ENCODE peak calls at places on chromosomes 3 and 15, in four cellular contexts. Z is HepG2, T is H1, V is GM12878. I is an unnamed sample.

GRCh38 chr3:43001094-43001553 is 22.0 kb downstream of the GASK1A start:
- DNase-seq in Z (peak; percentile 77), T (no peak), V (no peak), I (no peak)

GRCh38 chr3:192128922-192129321 is 598.4 kb downstream of the FGF12 start:
- DNase-seq in Z (peak; percentile 5), T (no peak), V (peak; percentile 44), I (no peak)

GRCh38 chr3:149134560-149134959 is 5.1 kb downstream of the HPS3 start:
- DNase-seq in Z (no peak), T (no peak), V (no peak), I (no peak)

GRCh38 chr15:96138985-96139384 is 191.5 kb upstream of the NR2F2 start:
- DNase-seq in Z (no peak), T (no peak), V (no peak), I (no peak)

GRCh38 chr15:57675481-57676181 is 30.9 kb upstream of the POLR2M start:
- DNase-seq in Z (peak; percentile 21), T (no peak), V (no peak), I (no peak)

GRCh38 chr3:73568371-73568862 is 56.3 kb downstream of the PDZRN3 start:
- DNase-seq in Z (no peak), T (no peak), V (no peak), I (no peak)

GRCh38 chr3:23002846-23003800 is 200.0 kb upstream of the UBE2E2 start:
- DNase-seq in Z (no peak), T (no peak), V (no peak), I (no peak)

GRCh38 chr15:60994842-60995495 is 234.1 kb downstream of the RORA start:
- DNase-seq in Z (no peak), T (no peak), V (no peak), I (no peak)

GRCh38 chr3:148175215-148175614 is 522.5 kb upstream of the AGTR1 start:
- DNase-seq in Z (no peak), T (no peak), V (no peak), I (no peak)

GRCh38 chr15:95174281-95174680 is 942.9 kb downstream of the MCTP2 start:
- DNase-seq in Z (no peak), T (no peak), V (no peak), I (no peak)

GRCh38 chr15:99842071-99842470 is 108.8 kb upstream of the LYSMD4 start:
- DNase-seq in Z (no peak), T (no peak), V (no peak), I (no peak)

GRCh38 chr3:190585771-190586630 is 72.1 kb downstream of the IL1RAP start:
- DNase-seq in Z (peak; percentile 60), T (peak; percentile 43), V (no peak), I (peak; percentile 7)

GRCh38 chr3:18438586-18438985 is 13.4 kb upstream of the SATB1 start:
- DNase-seq in Z (no peak), T (no peak), V (no peak), I (no peak)

GRCh38 chr3:138364356-138365252 is 16.2 kb downstream of the MRAS start:
- DNase-seq in Z (no peak), T (no peak), V (no peak), I (no peak)

GRCh38 chr3:155416500-155417118 is 123.1 kb upstream of the STRIT1 start:
- DNase-seq in Z (no peak), T (no peak), V (no peak), I (no peak)

GRCh38 chr3:183540501-183541234 is 14.8 kb downstream of the KLHL6 start:
- DNase-seq in Z (no peak), T (no peak), V (no peak), I (no peak)

GRCh38 chr3:177452487-177452886 is 255.2 kb upstream of the TBL1XR1 start:
- DNase-seq in Z (no peak), T (no peak), V (no peak), I (no peak)

GRCh38 chr3:29914861-29915524 is 634.1 kb downstream of the RBMS3 start:
- DNase-seq in Z (no peak), T (no peak), V (no peak), I (no peak)

GRCh38 chr3:49668414-49668797 is 5.7 kb upstream of the APEH start:
- DNase-seq in Z (peak; percentile 76), T (no peak), V (no peak), I (no peak)

GRCh38 chr3:63964287-63965073 is 52.3 kb upstream of the SCAANT1 start:
- DNase-seq in Z (no peak), T (no peak), V (no peak), I (no peak)

GRCh38 chr3:175270199-175270837 is 411.2 kb downstream of the NAALADL2 start:
- DNase-seq in Z (no peak), T (no peak), V (no peak), I (peak; percentile 34)

GRCh38 chr15:88648357-88649214 is 9.8 kb downstream of the ISG20 start:
- DNase-seq in Z (no peak), T (no peak), V (no peak), I (peak; percentile 29)

GRCh38 chr15:60635507-60636352 is 156.8 kb upstream of the ICE2 start:
- DNase-seq in Z (no peak), T (no peak), V (peak; percentile 79), I (no peak)

GRCh38 chr3:66211779-66212178 is 9.0 kb upstream of the SLC25A26 start:
- DNase-seq in Z (no peak), T (no peak), V (no peak), I (no peak)

GRCh38 chr3:158789592-158789991 is 12.3 kb upstream of the MFSD1 start:
- DNase-seq in Z (peak; percentile 43), T (no peak), V (no peak), I (peak; percentile 20)

GRCh38 chr3:30146978-30147377 is 459.4 kb upstream of the TGFBR2 start:
- DNase-seq in Z (peak; percentile 9), T (no peak), V (no peak), I (no peak)

GRCh38 chr15:99098991-99099390 is 5.9 kb upstream of the SYNM start:
- DNase-seq in Z (no peak), T (no peak), V (no peak), I (no peak)

GRCh38 chr3:9862391-9863235 is 17.4 kb downstream of the CIDEC start:
- DNase-seq in Z (peak; percentile 74), T (no peak), V (no peak), I (peak; percentile 53)

GRCh38 chr3:43872901-43873300 is 182.2 kb downstream of the ABHD5 start:
- DNase-seq in Z (no peak), T (no peak), V (no peak), I (no peak)

GRCh38 chr3:11514191-11514770 is 129.4 kb downstream of the VGLL4 start:
- DNase-seq in Z (peak; percentile 54), T (no peak), V (no peak), I (no peak)

GRCh38 chr3:147941984-147942383 is 532.8 kb downstream of the ZIC1 start:
- DNase-seq in Z (no peak), T (no peak), V (no peak), I (no peak)

GRCh38 chr15:81575436-81576123 is 201.6 kb upstream of the TMC3 start:
- DNase-seq in Z (no peak), T (no peak), V (no peak), I (no peak)

GRCh38 chr15:51126842-51127241 is 32.1 kb upstream of the TNFAIP8L3 start:
- DNase-seq in Z (no peak), T (no peak), V (no peak), I (no peak)

GRCh38 chr15:77786956-77787355 is 154.2 kb upstream of the LINGO1 start:
- DNase-seq in Z (no peak), T (no peak), V (no peak), I (no peak)

DNA sequence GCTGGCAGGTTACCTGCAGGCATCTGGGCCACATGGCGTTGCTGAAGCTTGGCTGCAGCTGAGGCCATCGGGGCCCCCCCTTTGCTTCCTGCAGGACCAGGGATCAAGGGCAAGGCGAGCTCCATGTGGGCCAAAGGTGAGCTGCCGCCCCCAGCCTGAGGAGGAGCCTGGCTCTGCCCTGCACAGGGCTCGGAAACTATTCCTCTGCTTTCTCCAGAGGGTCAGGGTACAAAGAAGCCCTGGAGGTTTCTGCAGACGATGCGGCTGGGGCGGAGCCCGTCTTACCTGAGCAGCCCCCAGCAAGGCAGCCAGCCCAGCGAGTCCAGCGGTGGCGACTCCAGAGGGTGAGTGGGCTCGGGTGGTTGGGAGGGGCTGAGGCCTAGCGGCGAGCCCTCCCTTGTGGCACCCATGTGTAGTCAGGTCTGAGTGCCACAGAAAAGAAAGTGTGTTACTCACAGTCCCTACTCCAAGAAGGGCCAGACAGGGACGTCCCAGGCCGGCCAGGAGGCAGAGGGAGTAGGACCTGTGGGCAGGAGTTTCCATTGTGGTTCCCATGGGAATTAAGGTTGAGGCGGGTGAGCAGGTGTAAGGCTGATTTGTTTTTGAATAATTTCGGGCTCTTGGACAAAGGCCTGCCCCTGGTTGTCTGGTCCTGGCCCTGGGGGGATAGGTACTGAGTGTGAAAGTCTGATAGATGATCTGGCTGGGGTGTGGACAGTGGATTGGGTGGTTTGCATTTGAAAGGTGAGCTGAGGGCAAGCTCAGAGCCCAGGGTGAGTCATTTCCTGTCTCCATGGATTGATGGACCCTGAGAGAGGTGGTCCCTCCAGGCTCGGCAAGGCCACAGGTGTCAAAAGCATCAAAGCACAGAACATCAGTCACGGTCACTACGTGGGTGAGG is 25.4 kb downstream of the CFAP100 start:
- DNase-seq in Z (peak; percentile 35), T (peak; percentile 25), V (no peak), I (peak; percentile 14)
- TF ChIP-seq TCF12 in Z (no peak), T (no peak), V (no peak), I (no peak)

GRCh38 chr3:14361068-14361677 is 41.2 kb upstream of the SLC6A6 start:
- DNase-seq in Z (no peak), T (no peak), V (no peak), I (no peak)

GRCh38 chr3:14364580-14365292 is 37.7 kb upstream of the SLC6A6 start:
- DNase-seq in Z (no peak), T (no peak), V (no peak), I (no peak)

GRCh38 chr3:14363976-14364375 is 38.4 kb upstream of the SLC6A6 start:
- DNase-seq in Z (no peak), T (no peak), V (no peak), I (no peak)

GRCh38 chr3:14362890-14363289 is 39.5 kb upstream of the SLC6A6 start:
- DNase-seq in Z (no peak), T (no peak), V (no peak), I (no peak)

GRCh38 chr3:14363379-14363778 is 39.0 kb upstream of the SLC6A6 start:
- DNase-seq in Z (no peak), T (no peak), V (no peak), I (no peak)
- TF ChIP-seq TCF12 in Z (no peak), T (no peak), V (no peak), I (no peak)

GRCh38 chr3:89179355-89179997 is 72.1 kb downstream of the EPHA3 start:
- DNase-seq in Z (no peak), T (no peak), V (peak; percentile 16), I (no peak)
- TF ChIP-seq TCF12 in Z (no peak), T (no peak), V (no peak), I (no peak)

GRCh38 chr15:67004142-67004541 is 61.3 kb upstream of the SMAD3 start:
- DNase-seq in Z (no peak), T (no peak), V (peak; percentile 71), I (no peak)

GRCh38 chr15:67002379-67002778 is 63.0 kb upstream of the SMAD3 start:
- DNase-seq in Z (no peak), T (no peak), V (no peak), I (no peak)

GRCh38 chr15:67003586-67003985 is 61.8 kb upstream of the SMAD3 start:
- DNase-seq in Z (no peak), T (no peak), V (no peak), I (no peak)

GRCh38 chr15:67006089-67007065 is 59.0 kb upstream of the SMAD3 start:
- DNase-seq in Z (no peak), T (no peak), V (no peak), I (no peak)

GRCh38 chr15:67005294-67005996 is 60.0 kb upstream of the SMAD3 start:
- DNase-seq in Z (no peak), T (no peak), V (no peak), I (no peak)
- TF ChIP-seq TCF12 in Z (no peak), T (no peak), V (no peak), I (no peak)